ENCODE peak calls at places on chromosomes 6 and 20, in seven cellular contexts. G is cardiac muscle cell; L is sigmoid colon; K is CD8-positive, alpha-beta T cell; V is K562; W is IMR-90; F is heart left ventricle. H is an unnamed sample.
A peak's percentile ranks its signal among the peaks of the same experiment; 100 is the strongest.

GRCh38 chr6:162964703-162965140 is 236.9 kb downstream of the PACRG start:
- DNase-seq in G (no peak), L (peak; percentile 78), K (no peak), V (no peak), W (peak; percentile 99), F (peak; percentile 73), H (no peak)

GRCh38 chr6:144331610-144332009 is 46.5 kb downstream of the UTRN start:
- DNase-seq in G (no peak), L (no peak), K (no peak), V (no peak), W (peak; percentile 93), F (no peak), H (no peak)

GRCh38 chr6:106119526-106119925 is 33.4 kb downstream of the PRDM1 start:
- DNase-seq in G (no peak), L (no peak), K (no peak), V (no peak), W (no peak), F (no peak), H (no peak)

GRCh38 chr6:11163932-11164331 is 52.4 kb upstream of the ERVFRD-1 start:
- DNase-seq in G (no peak), L (no peak), K (no peak), V (no peak), W (no peak), F (no peak), H (no peak)

GRCh38 chr20:37386505-37387201 is 40.7 kb downstream of the SRC start:
- DNase-seq in G (no peak), L (peak; percentile 61), K (no peak), V (no peak), W (no peak), F (no peak), H (peak; percentile 68)

GRCh38 chr20:16378712-16379111 is 194.5 kb downstream of the KIF16B start:
- DNase-seq in G (no peak), L (no peak), K (no peak), V (no peak), W (no peak), F (no peak), H (no peak)

GRCh38 chr6:73236147-73236750 is 11.0 kb upstream of the KHDC1L start:
- DNase-seq in G (no peak), L (no peak), K (no peak), V (no peak), W (peak; percentile 97), F (no peak), H (no peak)

GRCh38 chr6:29941916-29942274 is 437 bp upstream of the HLA-A start:
- DNase-seq in G (no peak), L (no peak), K (no peak), V (no peak), W (no peak), F (no peak), H (no peak)

GRCh38 chr20:60851826-60852704 is 400.0 kb upstream of the CDH4 start:
- DNase-seq in G (peak; percentile 56), L (no peak), K (no peak), V (peak; percentile 13), W (no peak), F (no peak), H (no peak)

GRCh38 chr20:61601361-61601760 is 349.3 kb downstream of the CDH4 start:
- DNase-seq in G (no peak), L (no peak), K (no peak), V (no peak), W (no peak), F (no peak), H (peak; percentile 61)

GRCh38 chr6:125285936-125286335 is 15.8 kb downstream of the HDDC2 start:
- DNase-seq in G (no peak), L (no peak), K (no peak), V (no peak), W (peak; percentile 57), F (no peak), H (no peak)

GRCh38 chr6:119575721-119576120 is 226.2 kb upstream of the MAN1A1 start:
- DNase-seq in G (no peak), L (no peak), K (no peak), V (peak; percentile 10), W (peak; percentile 52), F (no peak), H (no peak)

GRCh38 chr20:13432126-13432525 is 206.6 kb downstream of the TASP1 start:
- DNase-seq in G (peak; percentile 37), L (no peak), K (no peak), V (no peak), W (no peak), F (no peak), H (no peak)

GRCh38 chr6:101509556-101509955 is 116.0 kb downstream of the GRIK2 start:
- DNase-seq in G (no peak), L (no peak), K (no peak), V (no peak), W (peak; percentile 41), F (no peak), H (no peak)

GRCh38 chr20:38447931-38448675 is 13.0 kb upstream of the SNHG17 start:
- DNase-seq in G (no peak), L (no peak), K (no peak), V (peak; percentile 74), W (no peak), F (no peak), H (no peak)

GRCh38 chr6:15573376-15573775 is 89.5 kb downstream of the DTNBP1 start:
- DNase-seq in G (no peak), L (no peak), K (no peak), V (no peak), W (no peak), F (no peak), H (no peak)

GRCh38 chr6:44851176-44851575 is 463.7 kb downstream of the CDC5L start:
- DNase-seq in G (no peak), L (no peak), K (no peak), V (no peak), W (peak; percentile 17), F (no peak), H (no peak)

GRCh38 chr20:17721802-17722486 is 22.2 kb downstream of the BANF2 start:
- DNase-seq in G (no peak), L (no peak), K (no peak), V (no peak), W (no peak), F (no peak), H (no peak)
- TF ChIP-seq CTCF in G (peak; percentile 12), L (no peak), K (no peak), V (no peak), W (peak; percentile 15), F (peak; percentile 12), H (no peak)

GRCh38 chr6:156952401-156952800 is 175.2 kb downstream of the ARID1B start:
- DNase-seq in G (no peak), L (no peak), K (no peak), V (no peak), W (no peak), F (no peak), H (no peak)
- H3K4me3 ChIP-seq in G (no peak overlapping the region), L (no peak overlapping the region), K (no peak overlapping the region), V (no peak overlapping the region), W (no peak overlapping the region), F (no peak overlapping the region), H (no peak overlapping the region)

GRCh38 chr6:104711371-104711770 is 148.3 kb downstream of the HACE1 start:
- DNase-seq in G (no peak), L (no peak), K (no peak), V (no peak), W (peak; percentile 51), F (no peak), H (no peak)
- TF ChIP-seq CTCF in G (no peak), L (no peak), K (no peak), V (no peak), W (no peak), F (no peak), H (no peak)

DNA sequence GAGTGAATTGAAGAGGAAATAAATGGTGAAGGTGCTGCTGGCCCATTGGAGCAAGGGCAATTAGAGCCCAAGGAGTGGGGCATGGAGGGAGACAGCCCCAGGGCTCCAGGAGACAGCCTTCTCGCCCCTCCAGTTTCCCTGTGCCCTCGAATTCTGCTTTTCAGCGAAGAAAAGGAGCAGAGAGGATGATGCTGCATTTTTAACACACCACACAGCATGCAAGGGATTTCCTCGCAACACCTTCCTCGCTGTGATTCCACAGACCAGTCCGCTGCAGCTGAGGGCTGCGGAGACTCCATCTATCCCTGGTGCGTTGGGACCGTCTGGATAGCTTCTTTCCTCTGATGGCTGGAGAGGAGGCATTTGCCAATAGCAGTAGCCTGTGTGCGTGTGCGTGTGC is 41.7 kb downstream of the PTCHD4 start:
- DNase-seq in G (peak; percentile 42), L (no peak), K (no peak), V (no peak), W (peak; percentile 4), F (no peak), H (no peak)
- H3K4me3 ChIP-seq in G (peak overlapping the region; percentile 41), L (no peak overlapping the region), K (no peak overlapping the region), V (no peak overlapping the region), W (no peak overlapping the region), F (no peak overlapping the region), H (no peak overlapping the region)